ENCODE peak calls at places on chromosomes 13 and 19, in six cellular contexts. One of them, this sample, is unnamed.

GRCh38 chr19:11420429-11420893 is 1.3 kb upstream of the RGL3 start:
- DNase-seq in fibroblast of mammary gland: peak
- DNase-seq in body of pancreas: peak
- DNase-seq in psoas muscle: peak
- DNase-seq in CD8-positive, alpha-beta T cell: no peak
- DNase-seq in IMR-90: no peak
- DNase-seq in this sample: no peak

GRCh38 chr13:32914686-32915085 is 101.5 kb upstream of the KL start:
- DNase-seq in psoas muscle: no peak
- DNase-seq in IMR-90: no peak
- DNase-seq in body of pancreas: no peak
- DNase-seq in CD8-positive, alpha-beta T cell: no peak
- DNase-seq in fibroblast of mammary gland: no peak
- DNase-seq in this sample: no peak

GRCh38 chr13:46830405-46831005 is 33.5 kb upstream of the ESD start:
- DNase-seq in psoas muscle: no peak
- DNase-seq in body of pancreas: no peak
- DNase-seq in CD8-positive, alpha-beta T cell: no peak
- DNase-seq in IMR-90: no peak
- DNase-seq in fibroblast of mammary gland: no peak
- DNase-seq in this sample: no peak

GRCh38 chr19:51572908-51573307 is 1.8 kb downstream of the ZNF175 start:
- DNase-seq in IMR-90: peak
- DNase-seq in fibroblast of mammary gland: peak
- DNase-seq in psoas muscle: no peak
- DNase-seq in CD8-positive, alpha-beta T cell: no peak
- DNase-seq in body of pancreas: no peak
- DNase-seq in this sample: no peak

GRCh38 chr13:57665471-57665870 is 33.9 kb downstream of the PCDH17 start:
- DNase-seq in fibroblast of mammary gland: no peak
- DNase-seq in psoas muscle: no peak
- DNase-seq in body of pancreas: no peak
- DNase-seq in IMR-90: no peak
- DNase-seq in CD8-positive, alpha-beta T cell: no peak
- DNase-seq in this sample: no peak

GRCh38 chr13:61370520-61370919 is 45.1 kb downstream of the PCDH20 start:
- DNase-seq in psoas muscle: no peak
- DNase-seq in fibroblast of mammary gland: no peak
- DNase-seq in body of pancreas: no peak
- DNase-seq in CD8-positive, alpha-beta T cell: no peak
- DNase-seq in IMR-90: no peak
- DNase-seq in this sample: no peak

GRCh38 chr19:30719189-30719990 is 347.2 kb downstream of the ZNF536 start:
- DNase-seq in CD8-positive, alpha-beta T cell: no peak
- DNase-seq in body of pancreas: peak
- DNase-seq in fibroblast of mammary gland: peak
- DNase-seq in IMR-90: no peak
- DNase-seq in psoas muscle: peak
- DNase-seq in this sample: peak

GRCh38 chr13:37747071-37747612 is 122.4 kb downstream of the TRPC4 start:
- DNase-seq in fibroblast of mammary gland: peak
- DNase-seq in IMR-90: peak
- DNase-seq in body of pancreas: no peak
- DNase-seq in psoas muscle: no peak
- DNase-seq in CD8-positive, alpha-beta T cell: no peak
- DNase-seq in this sample: no peak

GRCh38 chr13:20390526-20391175 is 135.0 kb downstream of the CRYL1 start:
- DNase-seq in psoas muscle: no peak
- DNase-seq in body of pancreas: no peak
- DNase-seq in IMR-90: no peak
- DNase-seq in CD8-positive, alpha-beta T cell: no peak
- DNase-seq in fibroblast of mammary gland: no peak
- DNase-seq in this sample: no peak

GRCh38 chr19:2053601-2054389 is 2.8 kb upstream of the MKNK2 start:
- DNase-seq in CD8-positive, alpha-beta T cell: no peak
- DNase-seq in fibroblast of mammary gland: no peak
- DNase-seq in psoas muscle: peak
- DNase-seq in body of pancreas: peak
- DNase-seq in IMR-90: peak
- DNase-seq in this sample: no peak

GRCh38 chr13:49436890-49437289 is 7.0 kb downstream of the CAB39L start:
- DNase-seq in CD8-positive, alpha-beta T cell: no peak
- DNase-seq in IMR-90: peak
- DNase-seq in psoas muscle: peak
- DNase-seq in body of pancreas: peak
- DNase-seq in fibroblast of mammary gland: peak
- DNase-seq in this sample: no peak

GRCh38 chr13:46179576-46180368 is 2.2 kb downstream of the LCP1 start:
- DNase-seq in body of pancreas: no peak
- DNase-seq in CD8-positive, alpha-beta T cell: peak
- DNase-seq in psoas muscle: peak
- DNase-seq in fibroblast of mammary gland: no peak
- DNase-seq in IMR-90: no peak
- DNase-seq in this sample: no peak

GRCh38 chr13:62209539-62209938 is 793.9 kb upstream of the PCDH20 start:
- DNase-seq in psoas muscle: no peak
- DNase-seq in IMR-90: no peak
- DNase-seq in fibroblast of mammary gland: no peak
- DNase-seq in CD8-positive, alpha-beta T cell: no peak
- DNase-seq in body of pancreas: no peak
- DNase-seq in this sample: no peak

GRCh38 chr13:87907202-87907601 is 236.0 kb downstream of the SLITRK5 start:
- DNase-seq in IMR-90: no peak
- DNase-seq in psoas muscle: no peak
- DNase-seq in fibroblast of mammary gland: no peak
- DNase-seq in CD8-positive, alpha-beta T cell: no peak
- DNase-seq in body of pancreas: no peak
- DNase-seq in this sample: no peak

GRCh38 chr13:90710355-90710754 is 637.1 kb upstream of the MIR17HG start:
- DNase-seq in body of pancreas: no peak
- DNase-seq in IMR-90: no peak
- DNase-seq in psoas muscle: no peak
- DNase-seq in fibroblast of mammary gland: no peak
- DNase-seq in CD8-positive, alpha-beta T cell: no peak
- DNase-seq in this sample: no peak

GRCh38 chr13:27450921-27451461 is 627 bp upstream of the MTIF3 start:
- DNase-seq in fibroblast of mammary gland: peak
- DNase-seq in psoas muscle: peak
- DNase-seq in body of pancreas: peak
- DNase-seq in IMR-90: peak
- DNase-seq in CD8-positive, alpha-beta T cell: no peak
- DNase-seq in this sample: peak

GRCh38 chr13:114076329-114076761 is 56.1 kb downstream of the RASA3 start:
- DNase-seq in CD8-positive, alpha-beta T cell: no peak
- DNase-seq in fibroblast of mammary gland: no peak
- DNase-seq in IMR-90: no peak
- DNase-seq in body of pancreas: no peak
- DNase-seq in psoas muscle: no peak
- DNase-seq in this sample: no peak

GRCh38 chr19:748274-748598 is 2.7 kb upstream of the MISP start:
- DNase-seq in body of pancreas: no peak
- DNase-seq in fibroblast of mammary gland: no peak
- DNase-seq in psoas muscle: no peak
- DNase-seq in IMR-90: no peak
- DNase-seq in CD8-positive, alpha-beta T cell: no peak
- DNase-seq in this sample: no peak

GRCh38 chr13:20173121-20173746 is 12.4 kb upstream of the GJA3 start:
- DNase-seq in psoas muscle: no peak
- DNase-seq in body of pancreas: no peak
- DNase-seq in CD8-positive, alpha-beta T cell: no peak
- DNase-seq in fibroblast of mammary gland: peak
- DNase-seq in IMR-90: peak
- DNase-seq in this sample: no peak

GRCh38 chr19:34759218-34759917 is 13.6 kb downstream of the ZNF599 start:
- DNase-seq in body of pancreas: no peak
- DNase-seq in fibroblast of mammary gland: no peak
- DNase-seq in psoas muscle: no peak
- DNase-seq in IMR-90: no peak
- DNase-seq in CD8-positive, alpha-beta T cell: no peak
- DNase-seq in this sample: no peak

GRCh38 chr19:14580623-14581237 is 2.2 kb upstream of the CLEC17A start:
- DNase-seq in psoas muscle: no peak
- DNase-seq in fibroblast of mammary gland: no peak
- DNase-seq in CD8-positive, alpha-beta T cell: no peak
- DNase-seq in IMR-90: no peak
- DNase-seq in body of pancreas: no peak
- DNase-seq in this sample: no peak

GRCh38 chr13:89695343-89696257 is 1651.9 kb upstream of the MIR17HG start:
- DNase-seq in body of pancreas: peak
- DNase-seq in CD8-positive, alpha-beta T cell: no peak
- DNase-seq in psoas muscle: no peak
- DNase-seq in IMR-90: peak
- DNase-seq in fibroblast of mammary gland: peak
- DNase-seq in this sample: peak

GRCh38 chr13:77918391-77919261 is at the start of gene EDNRB:
- DNase-seq in psoas muscle: peak
- DNase-seq in CD8-positive, alpha-beta T cell: no peak
- DNase-seq in body of pancreas: peak
- DNase-seq in IMR-90: peak
- DNase-seq in fibroblast of mammary gland: peak
- DNase-seq in this sample: peak

GRCh38 chr19:18883530-18884304 is 12.2 kb downstream of the CERS1 start:
- DNase-seq in psoas muscle: no peak
- DNase-seq in body of pancreas: no peak
- DNase-seq in fibroblast of mammary gland: no peak
- DNase-seq in CD8-positive, alpha-beta T cell: no peak
- DNase-seq in IMR-90: no peak
- DNase-seq in this sample: no peak

GRCh38 chr13:50805805-50806204 is 37.7 kb downstream of the DLEU7 start:
- DNase-seq in IMR-90: peak
- DNase-seq in psoas muscle: no peak
- DNase-seq in fibroblast of mammary gland: peak
- DNase-seq in body of pancreas: no peak
- DNase-seq in CD8-positive, alpha-beta T cell: no peak
- DNase-seq in this sample: no peak
- TF ChIP-seq CTCF in IMR-90: peak
- TF ChIP-seq CTCF in psoas muscle: no peak
- TF ChIP-seq CTCF in fibroblast of mammary gland: no peak
- TF ChIP-seq CTCF in body of pancreas: no peak
- TF ChIP-seq CTCF in CD8-positive, alpha-beta T cell: no peak
- TF ChIP-seq CTCF in this sample: no peak

GRCh38 chr19:3776479-3777040 is 4.5 kb upstream of the RAX2 start:
- DNase-seq in body of pancreas: no peak
- DNase-seq in IMR-90: no peak
- DNase-seq in psoas muscle: no peak
- DNase-seq in fibroblast of mammary gland: no peak
- DNase-seq in CD8-positive, alpha-beta T cell: no peak
- DNase-seq in this sample: no peak
- TF ChIP-seq CTCF in body of pancreas: no peak
- TF ChIP-seq CTCF in IMR-90: no peak
- TF ChIP-seq CTCF in psoas muscle: no peak
- TF ChIP-seq CTCF in fibroblast of mammary gland: no peak
- TF ChIP-seq CTCF in CD8-positive, alpha-beta T cell: no peak
- TF ChIP-seq CTCF in this sample: no peak

DNA sequence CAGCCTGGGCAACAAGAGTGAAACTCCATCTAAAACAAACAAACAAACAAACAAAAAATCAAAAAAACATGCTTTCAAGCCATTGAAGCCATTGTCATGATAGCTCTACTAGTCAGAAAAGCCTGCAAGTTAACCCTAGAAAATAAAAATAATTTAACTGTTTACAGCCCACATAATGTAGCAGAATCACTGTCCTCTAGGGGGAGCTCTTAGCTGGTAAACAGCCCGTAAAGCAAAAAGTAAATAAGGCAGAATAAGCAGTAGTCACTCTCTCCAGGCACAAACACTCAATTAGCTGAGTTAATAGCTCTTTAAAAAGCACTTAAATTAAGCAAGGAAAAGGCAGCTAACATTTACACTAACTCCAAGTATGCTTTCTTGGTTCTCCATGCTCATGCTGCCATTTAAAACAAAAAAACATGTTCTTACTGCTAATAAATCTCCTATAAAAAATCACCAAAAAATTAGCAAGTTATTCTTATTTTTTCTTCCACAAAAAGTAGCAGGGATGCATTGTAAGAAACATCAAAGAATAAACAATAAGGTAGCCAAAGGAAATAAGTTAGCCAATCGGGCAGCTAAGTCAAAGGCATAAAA is 11.3 kb downstream of the LILRB4 start:
- DNase-seq in psoas muscle: no peak
- DNase-seq in fibroblast of mammary gland: peak
- DNase-seq in body of pancreas: no peak
- DNase-seq in IMR-90: no peak
- DNase-seq in CD8-positive, alpha-beta T cell: no peak
- DNase-seq in this sample: no peak
- TF ChIP-seq CTCF in psoas muscle: no peak
- TF ChIP-seq CTCF in fibroblast of mammary gland: peak
- TF ChIP-seq CTCF in body of pancreas: peak
- TF ChIP-seq CTCF in IMR-90: peak
- TF ChIP-seq CTCF in CD8-positive, alpha-beta T cell: peak
- TF ChIP-seq CTCF in this sample: peak

GRCh38 chr13:39811696-39812095 is 156.2 kb downstream of the COG6 start:
- DNase-seq in psoas muscle: no peak
- DNase-seq in fibroblast of mammary gland: no peak
- DNase-seq in IMR-90: no peak
- DNase-seq in CD8-positive, alpha-beta T cell: no peak
- DNase-seq in body of pancreas: no peak
- DNase-seq in this sample: no peak

GRCh38 chr13:39809466-39809865 is 154.0 kb downstream of the COG6 start:
- DNase-seq in fibroblast of mammary gland: no peak
- DNase-seq in IMR-90: no peak
- DNase-seq in psoas muscle: no peak
- DNase-seq in body of pancreas: no peak
- DNase-seq in CD8-positive, alpha-beta T cell: no peak
- DNase-seq in this sample: no peak

GRCh38 chr13:39811051-39811450 is 155.6 kb downstream of the COG6 start:
- DNase-seq in CD8-positive, alpha-beta T cell: no peak
- DNase-seq in body of pancreas: no peak
- DNase-seq in fibroblast of mammary gland: no peak
- DNase-seq in IMR-90: no peak
- DNase-seq in psoas muscle: no peak
- DNase-seq in this sample: no peak

GRCh38 chr13:39815345-39816111 is 160.1 kb downstream of the COG6 start:
- DNase-seq in IMR-90: no peak
- DNase-seq in body of pancreas: no peak
- DNase-seq in CD8-positive, alpha-beta T cell: no peak
- DNase-seq in psoas muscle: no peak
- DNase-seq in fibroblast of mammary gland: peak
- DNase-seq in this sample: no peak

DNA sequence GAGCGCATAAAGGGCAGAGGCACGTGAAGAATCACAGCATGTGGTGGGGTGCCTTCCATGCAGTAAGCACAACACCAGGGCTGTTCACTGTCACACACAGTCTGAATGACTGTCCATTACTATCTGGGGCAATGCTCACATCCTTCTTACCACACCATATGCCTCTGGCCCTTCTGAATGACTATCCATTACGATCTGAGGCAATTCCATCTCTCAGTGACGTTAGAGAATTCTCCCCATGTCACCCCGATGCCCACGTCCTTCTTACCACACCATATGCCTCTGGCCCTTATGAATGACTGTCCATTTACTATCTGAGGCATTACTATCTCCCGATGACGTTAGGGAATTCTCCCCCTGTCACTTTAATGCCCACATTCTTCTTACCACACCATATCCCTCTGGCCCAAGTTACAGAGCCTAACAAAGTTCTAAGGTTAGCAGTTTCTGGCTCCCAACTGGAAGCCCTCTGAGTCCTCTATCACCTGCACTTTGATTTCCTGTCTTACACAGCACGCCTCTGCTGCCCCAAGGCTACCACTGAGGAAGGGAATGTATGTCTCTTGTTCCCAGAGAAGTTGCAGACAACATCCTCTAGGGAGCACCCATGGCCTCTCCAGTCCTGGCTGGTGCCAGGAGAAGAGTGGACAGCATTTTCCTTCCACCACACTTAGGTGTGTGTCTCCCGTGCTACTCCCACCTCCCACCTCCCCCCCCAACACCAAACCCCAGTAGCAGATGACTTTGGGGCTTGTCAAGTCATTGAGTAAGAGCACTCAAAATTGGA is 154.8 kb downstream of the COG6 start:
- DNase-seq in IMR-90: no peak
- DNase-seq in fibroblast of mammary gland: peak
- DNase-seq in CD8-positive, alpha-beta T cell: no peak
- DNase-seq in body of pancreas: no peak
- DNase-seq in psoas muscle: no peak
- DNase-seq in this sample: no peak
- TF ChIP-seq CTCF in IMR-90: no peak
- TF ChIP-seq CTCF in fibroblast of mammary gland: no peak
- TF ChIP-seq CTCF in CD8-positive, alpha-beta T cell: no peak
- TF ChIP-seq CTCF in body of pancreas: no peak
- TF ChIP-seq CTCF in psoas muscle: no peak
- TF ChIP-seq CTCF in this sample: no peak

This sample was measured in endothelial cell.